ENCODE peak calls at places on chromosome 15, in four cellular contexts. K, I, Z and D are unnamed samples.
A peak's percentile ranks its signal among the peaks of the same experiment; 100 is the strongest.

GRCh38 chr15:63598467-63599400 is 1.5 kb downstream of the FBXL22 start:
- DNase-seq in Z (no peak), I (no peak), K (no peak), D (no peak)

GRCh38 chr15:93748710-93749109 is 482.7 kb upstream of the MCTP2 start:
- DNase-seq in Z (no peak), K (no peak), I (no peak), D (no peak)

GRCh38 chr15:51172190-51172589 is 77.5 kb upstream of the TNFAIP8L3 start:
- DNase-seq in Z (no peak), I (no peak), K (no peak), D (no peak)

GRCh38 chr15:69921626-69922624 is 175.8 kb downstream of the TLE3 start:
- DNase-seq in I (no peak), Z (no peak), K (no peak), D (no peak)

GRCh38 chr15:25406846-25407245 is 32.0 kb downstream of the UBE3A start:
- DNase-seq in I (no peak), K (no peak), Z (no peak), D (no peak)

GRCh38 chr15:62326460-62327011 is 161.5 kb upstream of the C2CD4B start:
- DNase-seq in Z (no peak), I (no peak), K (no peak), D (no peak)

GRCh38 chr15:81152799-81153198 is 18.7 kb downstream of the CFAP161 start:
- DNase-seq in I (no peak), Z (no peak), K (no peak), D (no peak)

GRCh38 chr15:43749690-43750345 is 3.6 kb downstream of the PDIA3 start:
- DNase-seq in K (peak; percentile 38), Z (no peak), I (peak; percentile 7), D (no peak)

GRCh38 chr15:42919308-42919707 is 1.3 kb downstream of the TTBK2 start:
- DNase-seq in Z (no peak), K (no peak), I (no peak), D (no peak)

GRCh38 chr15:100926258-100926657 is 7.1 kb downstream of the LRRK1 start:
- DNase-seq in K (no peak), I (no peak), Z (no peak), D (no peak)

GRCh38 chr15:85407421-85408269 is 27.2 kb downstream of the AKAP13 start:
- DNase-seq in K (no peak), I (peak; percentile 89), Z (peak; percentile 21), D (no peak)

GRCh38 chr15:62569460-62570404 is 404.6 kb upstream of the C2CD4B start:
- DNase-seq in I (peak; percentile 76), Z (peak; percentile 25), K (peak; percentile 56), D (peak; percentile 95)

GRCh38 chr15:27854601-27855000 is 244.5 kb downstream of the OCA2 start:
- DNase-seq in Z (no peak), K (no peak), I (no peak), D (no peak)

GRCh38 chr15:43769584-43770228 is 7.1 kb downstream of the ELL3 start:
- DNase-seq in I (peak; percentile 58), Z (peak; percentile 50), K (peak; percentile 75), D (no peak)

GRCh38 chr15:29569533-29570092 is 252.7 kb downstream of the TJP1 start:
- DNase-seq in Z (no peak), I (no peak), K (no peak), D (no peak)

GRCh38 chr15:49718234-49718633 is 97.4 kb downstream of the DTWD1 start:
- DNase-seq in Z (no peak), K (no peak), I (no peak), D (no peak)

GRCh38 chr15:64213646-64214045 is 50.8 kb upstream of the PPIB start:
- DNase-seq in I (no peak), Z (no peak), K (no peak), D (no peak)

GRCh38 chr15:80888846-80889245 is 100.8 kb downstream of the MESD start:
- DNase-seq in I (no peak), Z (no peak), K (no peak), D (no peak)

GRCh38 chr15:22945071-22945470 is 35.1 kb downstream of the CYFIP1 start:
- DNase-seq in Z (no peak), I (no peak), K (no peak), D (no peak)

GRCh38 chr15:42163947-42164550 is 7.6 kb upstream of the PLA2G4F start:
- DNase-seq in I (no peak), K (peak; percentile 65), Z (no peak), D (no peak)

GRCh38 chr15:99716540-99716939 is 16.7 kb downstream of the LYSMD4 start:
- DNase-seq in K (no peak), I (no peak), Z (no peak), D (no peak)

GRCh38 chr15:77837649-77838025 is 204.9 kb upstream of the LINGO1 start:
- DNase-seq in I (no peak), K (no peak), Z (no peak), D (no peak)

GRCh38 chr15:31489801-31490646 is 163.4 kb downstream of the KLF13 start:
- DNase-seq in Z (peak; percentile 3), I (peak; percentile 49), K (peak; percentile 49), D (peak; percentile 27)

GRCh38 chr15:57320543-57321220 is 55.6 kb upstream of the CGNL1 start:
- DNase-seq in K (no peak), I (peak; percentile 84), Z (no peak), D (no peak)

GRCh38 chr15:65354835-65355172 is 23.0 kb downstream of the IGDCC3 start:
- DNase-seq in Z (no peak), K (no peak), I (no peak), D (no peak)

GRCh38 chr15:60328852-60329443 is 68.8 kb downstream of the ANXA2 start:
- DNase-seq in I (peak; percentile 40), K (no peak), Z (no peak), D (no peak)

GRCh38 chr15:69088300-69088965 is 72.0 kb upstream of the GLCE start:
- DNase-seq in K (no peak), Z (peak; percentile 30), I (no peak), D (no peak)

GRCh38 chr15:76972420-76973361 is 22.2 kb upstream of the PSTPIP1 start:
- DNase-seq in K (peak; percentile 62), Z (no peak), I (no peak), D (no peak)

DNA sequence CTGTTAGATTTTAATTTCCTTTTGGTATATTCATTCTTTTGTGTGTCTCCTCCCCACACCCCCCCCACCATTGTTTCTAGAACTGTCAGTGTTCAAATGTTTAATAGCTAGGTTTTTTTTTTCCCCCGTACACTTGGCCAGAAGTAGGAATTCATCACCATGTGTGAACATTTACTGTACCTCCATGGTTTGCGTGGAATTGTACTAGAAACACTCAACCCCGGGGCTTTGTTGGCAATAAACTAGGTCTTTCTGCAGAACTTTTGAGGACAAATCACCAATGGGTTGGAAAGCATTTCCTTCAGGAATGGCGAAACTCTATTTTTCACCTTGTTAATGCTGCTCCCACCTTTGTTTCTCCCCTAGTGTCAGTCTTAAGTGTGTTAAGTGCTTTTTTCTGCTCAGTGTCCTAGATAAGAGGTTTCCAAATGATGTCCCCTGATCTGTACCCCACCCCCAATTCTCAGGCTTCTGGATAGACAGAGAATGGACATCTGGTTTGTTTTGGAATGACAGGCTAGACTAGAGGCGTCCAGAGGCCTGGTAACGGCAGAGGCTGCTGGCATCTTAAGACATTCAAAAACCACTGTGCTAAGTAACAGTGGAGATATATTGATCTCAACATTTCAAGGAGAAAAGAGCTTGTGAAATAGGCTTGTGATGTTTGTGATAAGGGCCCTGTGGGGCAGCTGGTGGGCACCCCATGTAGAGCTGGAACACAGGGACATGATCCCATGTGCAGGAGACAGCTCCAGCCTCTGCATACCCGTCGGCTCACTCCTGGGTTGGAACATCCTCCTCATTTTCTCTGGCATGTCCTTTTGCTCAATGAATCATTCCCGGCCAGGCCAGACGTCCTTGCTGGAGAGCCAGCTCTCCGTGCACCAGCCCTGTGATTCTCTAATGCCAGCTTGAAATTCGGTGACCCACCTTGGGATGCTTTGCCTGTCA is 77.0 kb downstream of the SMAD3 start:
- DNase-seq in K (peak; percentile 88), I (peak; percentile 74), Z (no peak), D (no peak)
- TF ChIP-seq CTCF in K (no peak), I (no peak), Z (no peak), D (no peak)

GRCh38 chr15:47407692-47408091 is 309.6 kb upstream of the SEMA6D start:
- DNase-seq in I (no peak), K (no peak), Z (no peak), D (no peak)

GRCh38 chr15:47411733-47412530 is 305.4 kb upstream of the SEMA6D start:
- DNase-seq in K (no peak), I (no peak), Z (no peak), D (peak; percentile 59)

GRCh38 chr15:47409038-47409437 is 308.3 kb upstream of the SEMA6D start:
- DNase-seq in I (no peak), Z (no peak), K (no peak), D (no peak)

GRCh38 chr15:47410243-47410642 is 307.1 kb upstream of the SEMA6D start:
- DNase-seq in Z (no peak), K (no peak), I (no peak), D (no peak)

DNA sequence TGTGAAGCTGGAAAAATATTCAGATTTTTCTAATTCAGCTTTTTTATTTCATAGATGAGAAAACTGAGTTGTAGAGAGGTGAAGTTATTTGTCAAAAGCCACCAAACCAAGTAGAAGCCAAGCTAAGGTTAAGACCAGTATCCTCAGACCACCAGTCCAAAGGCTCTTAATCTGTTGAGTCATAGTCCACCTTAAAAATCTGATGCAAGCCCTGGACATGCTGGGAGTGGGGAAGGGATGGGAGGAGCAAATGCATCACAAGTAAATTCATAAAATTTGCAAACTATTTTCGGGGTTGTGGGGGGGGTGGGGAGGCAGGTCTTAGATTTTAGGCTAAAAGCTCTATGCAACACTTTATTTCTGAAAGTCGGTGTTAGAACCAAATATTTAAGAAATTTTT is 307.7 kb upstream of the SEMA6D start:
- DNase-seq in I (peak; percentile 60), Z (no peak), K (no peak), D (no peak)
- TF ChIP-seq CTCF in I (no peak), Z (no peak), K (no peak), D (no peak)

DNA sequence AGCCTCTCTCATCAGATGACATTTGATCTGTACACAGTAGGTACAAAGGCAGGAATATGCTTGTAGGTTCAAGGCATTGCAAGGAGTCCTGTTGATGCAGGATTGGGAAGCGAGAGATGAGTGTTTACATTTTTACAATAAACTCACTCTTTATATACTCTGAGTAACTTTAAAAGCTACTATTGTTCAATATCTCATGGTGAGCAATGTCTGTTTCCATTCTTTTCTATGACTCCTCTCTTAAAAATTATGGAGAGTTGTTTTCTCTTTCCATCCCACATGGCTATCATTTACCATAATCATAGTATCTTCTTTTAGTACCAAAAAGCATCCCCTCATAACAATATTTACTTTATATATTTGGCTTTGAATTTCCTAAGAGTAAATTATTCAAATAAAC is 314.0 kb upstream of the CDIN1 start:
- DNase-seq in Z (no peak), I (no peak), K (no peak), D (no peak)
- TF ChIP-seq CTCF in Z (no peak), I (no peak), K (no peak), D (no peak)

GRCh38 chr15:88813960-88814359 is 10.7 kb downstream of the ACAN start:
- DNase-seq in Z (no peak), K (no peak), I (no peak), D (no peak)

GRCh38 chr15:88812137-88812536 is 8.9 kb downstream of the ACAN start:
- DNase-seq in I (no peak), K (no peak), Z (no peak), D (no peak)

GRCh38 chr15:88810449-88810848 is 7.2 kb downstream of the ACAN start:
- DNase-seq in K (no peak), I (no peak), Z (no peak), D (no peak)

DNA sequence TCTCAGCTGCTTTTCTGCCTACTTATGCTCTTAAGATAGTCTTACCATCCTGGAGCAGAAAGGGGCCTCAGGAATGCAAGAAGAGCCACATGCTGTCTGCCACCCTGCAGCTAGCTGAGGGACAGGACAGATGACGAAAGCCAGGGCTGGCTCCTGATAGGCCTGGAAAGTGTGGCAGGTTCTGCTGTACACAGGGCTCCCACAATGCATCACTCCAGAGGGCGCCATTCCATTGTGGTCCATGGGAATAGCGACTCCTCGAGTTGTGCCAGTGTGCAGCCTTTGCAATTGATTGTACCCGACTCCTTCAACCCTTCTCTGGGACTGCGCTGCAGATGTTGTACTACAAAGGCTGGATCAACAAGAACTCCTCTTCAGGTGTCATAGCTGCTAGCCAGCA is 11.2 kb downstream of the ACAN start:
- DNase-seq in I (no peak), K (no peak), Z (no peak), D (no peak)
- TF ChIP-seq CTCF in I (no peak), K (no peak), Z (no peak), D (no peak)